ENCODE peak calls at places on chromosomes 13 and 19, in six cellular contexts. One of them, this sample, is unnamed.

GRCh38 chr13:109381546-109382180 is 404.7 kb downstream of the IRS2 start:
- DNase-seq in WTC11: no peak
- DNase-seq in stomach: no peak
- DNase-seq in astrocyte of the cerebellum: peak; percentile 76
- DNase-seq in fibroblast of mammary gland: peak; percentile 74
- DNase-seq in lower leg skin: no peak
- DNase-seq in this sample: no peak

GRCh38 chr19:2168619-2169424 is 5.1 kb downstream of the DOT1L start:
- DNase-seq in astrocyte of the cerebellum: peak; percentile 78
- DNase-seq in fibroblast of mammary gland: peak; percentile 99
- DNase-seq in WTC11: no peak
- DNase-seq in stomach: peak; percentile 96
- DNase-seq in lower leg skin: peak; percentile 99
- DNase-seq in this sample: peak; percentile 97

GRCh38 chr19:2419754-2420153 is 7.6 kb downstream of the TIMM13 start:
- DNase-seq in WTC11: no peak
- DNase-seq in lower leg skin: no peak
- DNase-seq in fibroblast of mammary gland: no peak
- DNase-seq in stomach: no peak
- DNase-seq in astrocyte of the cerebellum: no peak
- DNase-seq in this sample: no peak

GRCh38 chr13:23667750-23668149 is 97.5 kb downstream of the TNFRSF19 start:
- DNase-seq in stomach: no peak
- DNase-seq in astrocyte of the cerebellum: no peak
- DNase-seq in lower leg skin: no peak
- DNase-seq in fibroblast of mammary gland: no peak
- DNase-seq in WTC11: peak; percentile 53
- DNase-seq in this sample: no peak

GRCh38 chr13:29160862-29161261 is 340.7 kb downstream of the MTUS2 start:
- DNase-seq in lower leg skin: no peak
- DNase-seq in WTC11: no peak
- DNase-seq in stomach: no peak
- DNase-seq in astrocyte of the cerebellum: no peak
- DNase-seq in fibroblast of mammary gland: no peak
- DNase-seq in this sample: no peak

GRCh38 chr19:14703833-14704232 is 14.0 kb downstream of the ZNF333 start:
- DNase-seq in WTC11: no peak
- DNase-seq in lower leg skin: peak; percentile 18
- DNase-seq in stomach: no peak
- DNase-seq in fibroblast of mammary gland: no peak
- DNase-seq in astrocyte of the cerebellum: no peak
- DNase-seq in this sample: no peak

GRCh38 chr19:2495130-2495641 is 19.3 kb downstream of the GADD45B start:
- DNase-seq in stomach: peak; percentile 96
- DNase-seq in lower leg skin: peak; percentile 96
- DNase-seq in fibroblast of mammary gland: peak; percentile 42
- DNase-seq in WTC11: no peak
- DNase-seq in astrocyte of the cerebellum: no peak
- DNase-seq in this sample: peak; percentile 37

GRCh38 chr19:6423499-6424189 is 967 bp downstream of the KHSRP start:
- DNase-seq in lower leg skin: peak; percentile 86
- DNase-seq in fibroblast of mammary gland: peak; percentile 49
- DNase-seq in stomach: no peak
- DNase-seq in WTC11: peak; percentile 59
- DNase-seq in astrocyte of the cerebellum: no peak
- DNase-seq in this sample: peak; percentile 33

GRCh38 chr13:43815204-43815603 is 28.4 kb upstream of the ENOX1 start:
- DNase-seq in lower leg skin: no peak
- DNase-seq in fibroblast of mammary gland: peak; percentile 29
- DNase-seq in astrocyte of the cerebellum: peak; percentile 72
- DNase-seq in WTC11: no peak
- DNase-seq in stomach: no peak
- DNase-seq in this sample: peak; percentile 10

DNA sequence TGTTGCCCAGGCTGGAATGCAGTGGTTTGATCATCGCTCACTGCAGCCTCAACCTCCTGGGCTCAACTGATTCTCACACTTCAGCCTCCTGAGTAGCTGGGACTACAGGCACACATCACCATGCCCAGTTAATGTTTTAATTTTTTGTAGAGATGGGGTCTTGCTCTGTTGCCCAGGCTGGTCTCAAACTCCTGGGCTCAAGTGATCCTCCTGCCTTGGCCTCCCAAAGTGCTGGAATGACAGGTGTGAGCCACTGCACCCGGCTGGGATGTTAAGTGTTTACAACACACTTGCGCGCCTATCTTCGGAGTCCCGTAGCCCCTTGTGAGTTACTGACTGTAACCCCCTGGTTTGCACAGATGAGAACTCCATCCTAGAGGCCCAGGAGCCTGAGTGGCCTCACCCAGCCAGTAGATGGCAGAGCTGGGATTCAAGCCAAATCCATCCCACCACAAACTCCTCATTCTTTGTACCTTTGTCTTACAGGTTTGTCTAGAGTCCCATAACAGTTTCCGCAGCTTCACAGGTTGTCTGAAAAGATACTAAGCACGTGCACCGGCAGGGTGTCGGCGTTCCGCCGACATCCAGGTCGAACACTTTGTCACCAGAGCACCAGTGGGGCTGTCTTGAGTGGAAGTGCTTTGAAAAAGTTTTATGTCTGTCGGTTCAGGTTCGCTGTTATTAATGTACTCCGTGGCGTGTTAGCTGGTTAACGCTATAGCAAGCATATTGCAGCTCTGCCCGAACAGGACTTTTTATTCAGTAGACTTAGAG is 14.7 kb downstream of the MAG start:
- DNase-seq in stomach: no peak
- DNase-seq in astrocyte of the cerebellum: no peak
- DNase-seq in fibroblast of mammary gland: no peak
- DNase-seq in WTC11: peak; percentile 52
- DNase-seq in lower leg skin: no peak
- DNase-seq in this sample: peak; percentile 12
- TF ChIP-seq CTCF in stomach: no peak
- TF ChIP-seq CTCF in astrocyte of the cerebellum: no peak
- TF ChIP-seq CTCF in fibroblast of mammary gland: no peak
- TF ChIP-seq CTCF in WTC11: peak; percentile 37
- TF ChIP-seq CTCF in lower leg skin: no peak
- TF ChIP-seq CTCF in this sample: peak; percentile 18

GRCh38 chr19:7905298-7905697 is 1.6 kb downstream of the MAP2K7 start:
- DNase-seq in fibroblast of mammary gland: no peak
- DNase-seq in astrocyte of the cerebellum: no peak
- DNase-seq in stomach: no peak
- DNase-seq in lower leg skin: peak; percentile 86
- DNase-seq in WTC11: no peak
- DNase-seq in this sample: no peak

GRCh38 chr19:7904074-7905020 is 670 bp downstream of the MAP2K7 start:
- DNase-seq in WTC11: no peak
- DNase-seq in lower leg skin: no peak
- DNase-seq in stomach: no peak
- DNase-seq in astrocyte of the cerebellum: no peak
- DNase-seq in fibroblast of mammary gland: no peak
- DNase-seq in this sample: no peak

GRCh38 chr19:7902796-7903243 is 857 bp upstream of the MAP2K7 start:
- DNase-seq in lower leg skin: no peak
- DNase-seq in fibroblast of mammary gland: no peak
- DNase-seq in stomach: no peak
- DNase-seq in astrocyte of the cerebellum: no peak
- DNase-seq in WTC11: no peak
- DNase-seq in this sample: peak; percentile 40

GRCh38 chr19:7901337-7901736 is 2.3 kb upstream of the MAP2K7 start:
- DNase-seq in astrocyte of the cerebellum: no peak
- DNase-seq in fibroblast of mammary gland: no peak
- DNase-seq in stomach: no peak
- DNase-seq in WTC11: no peak
- DNase-seq in lower leg skin: peak; percentile 86
- DNase-seq in this sample: no peak

GRCh38 chr19:7903244-7904073 is at the start of gene MAP2K7:
- DNase-seq in stomach: peak; percentile 100
- DNase-seq in fibroblast of mammary gland: peak; percentile 99
- DNase-seq in WTC11: peak; percentile 100
- DNase-seq in astrocyte of the cerebellum: peak; percentile 98
- DNase-seq in lower leg skin: peak; percentile 100
- DNase-seq in this sample: peak; percentile 96
- TF ChIP-seq CTCF in stomach: peak; percentile 28
- TF ChIP-seq CTCF in fibroblast of mammary gland: peak; percentile 32
- TF ChIP-seq CTCF in WTC11: no peak
- TF ChIP-seq CTCF in astrocyte of the cerebellum: peak; percentile 61
- TF ChIP-seq CTCF in lower leg skin: no peak
- TF ChIP-seq CTCF in this sample: peak; percentile 67

GRCh38 chr19:10568826-10569651 is at the start of gene CDKN2D:
- DNase-seq in fibroblast of mammary gland: peak; percentile 99
- DNase-seq in WTC11: peak; percentile 100
- DNase-seq in astrocyte of the cerebellum: peak; percentile 99
- DNase-seq in lower leg skin: peak; percentile 100
- DNase-seq in stomach: peak; percentile 100
- DNase-seq in this sample: peak; percentile 97

GRCh38 chr19:10566408-10566657 is 523 bp upstream of the KRI1 start:
- DNase-seq in astrocyte of the cerebellum: no peak
- DNase-seq in stomach: no peak
- DNase-seq in lower leg skin: no peak
- DNase-seq in fibroblast of mammary gland: no peak
- DNase-seq in WTC11: no peak
- DNase-seq in this sample: no peak

GRCh38 chr19:10566658-10567410 is 1.0 kb upstream of the KRI1 start:
- DNase-seq in WTC11: no peak
- DNase-seq in stomach: no peak
- DNase-seq in lower leg skin: no peak
- DNase-seq in fibroblast of mammary gland: no peak
- DNase-seq in astrocyte of the cerebellum: no peak
- DNase-seq in this sample: no peak

GRCh38 chr19:10567696-10568443 is 909 bp downstream of the CDKN2D start:
- DNase-seq in lower leg skin: no peak
- DNase-seq in fibroblast of mammary gland: no peak
- DNase-seq in astrocyte of the cerebellum: no peak
- DNase-seq in stomach: no peak
- DNase-seq in WTC11: no peak
- DNase-seq in this sample: no peak

GRCh38 chr19:10568444-10568825 is 344 bp downstream of the CDKN2D start:
- DNase-seq in fibroblast of mammary gland: no peak
- DNase-seq in lower leg skin: no peak
- DNase-seq in astrocyte of the cerebellum: no peak
- DNase-seq in WTC11: peak; percentile 74
- DNase-seq in stomach: peak; percentile 50
- DNase-seq in this sample: peak; percentile 33
- TF ChIP-seq CTCF in fibroblast of mammary gland: no peak
- TF ChIP-seq CTCF in lower leg skin: no peak
- TF ChIP-seq CTCF in astrocyte of the cerebellum: no peak
- TF ChIP-seq CTCF in WTC11: no peak
- TF ChIP-seq CTCF in stomach: no peak
- TF ChIP-seq CTCF in this sample: peak; percentile 31

DNA sequence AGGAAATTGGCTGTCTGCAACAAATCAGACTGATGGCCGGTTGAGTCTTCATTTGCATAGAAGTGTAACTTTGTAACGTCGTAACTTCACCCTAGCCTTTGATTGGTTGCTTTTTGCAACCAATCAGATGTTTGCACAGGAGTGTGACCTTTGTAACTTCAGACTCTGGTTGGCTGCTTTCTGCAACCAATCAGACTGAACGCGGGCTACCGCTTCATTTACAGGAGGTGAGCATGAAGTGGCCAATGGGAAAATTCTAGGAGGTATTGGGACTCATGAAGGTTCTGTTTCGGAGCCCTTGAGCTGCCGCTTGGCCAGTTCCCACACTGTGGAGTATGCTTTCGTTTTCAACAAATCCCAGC is 441 bp upstream of the ZNF559 start:
- DNase-seq in WTC11: peak; percentile 36
- DNase-seq in lower leg skin: peak; percentile 83
- DNase-seq in stomach: peak; percentile 55
- DNase-seq in fibroblast of mammary gland: peak; percentile 82
- DNase-seq in astrocyte of the cerebellum: no peak
- DNase-seq in this sample: peak; percentile 69
- TF ChIP-seq CTCF in WTC11: no peak
- TF ChIP-seq CTCF in lower leg skin: no peak
- TF ChIP-seq CTCF in stomach: no peak
- TF ChIP-seq CTCF in fibroblast of mammary gland: no peak
- TF ChIP-seq CTCF in astrocyte of the cerebellum: no peak
- TF ChIP-seq CTCF in this sample: no peak

GRCh38 chr19:484494-484893 is 11.8 kb upstream of the MADCAM1 start:
- DNase-seq in astrocyte of the cerebellum: no peak
- DNase-seq in fibroblast of mammary gland: no peak
- DNase-seq in WTC11: no peak
- DNase-seq in lower leg skin: no peak
- DNase-seq in stomach: no peak
- DNase-seq in this sample: no peak

GRCh38 chr19:485122-485521 is 11.2 kb upstream of the MADCAM1 start:
- DNase-seq in astrocyte of the cerebellum: no peak
- DNase-seq in stomach: no peak
- DNase-seq in lower leg skin: no peak
- DNase-seq in fibroblast of mammary gland: no peak
- DNase-seq in WTC11: no peak
- DNase-seq in this sample: no peak

GRCh38 chr19:480016-480855 is 16.1 kb upstream of the MADCAM1 start:
- DNase-seq in stomach: peak; percentile 85
- DNase-seq in fibroblast of mammary gland: peak; percentile 55
- DNase-seq in WTC11: peak; percentile 81
- DNase-seq in astrocyte of the cerebellum: no peak
- DNase-seq in lower leg skin: peak; percentile 93
- DNase-seq in this sample: no peak

GRCh38 chr19:483332-484072 is 12.8 kb upstream of the MADCAM1 start:
- DNase-seq in stomach: no peak
- DNase-seq in astrocyte of the cerebellum: no peak
- DNase-seq in fibroblast of mammary gland: no peak
- DNase-seq in WTC11: no peak
- DNase-seq in lower leg skin: no peak
- DNase-seq in this sample: no peak

DNA sequence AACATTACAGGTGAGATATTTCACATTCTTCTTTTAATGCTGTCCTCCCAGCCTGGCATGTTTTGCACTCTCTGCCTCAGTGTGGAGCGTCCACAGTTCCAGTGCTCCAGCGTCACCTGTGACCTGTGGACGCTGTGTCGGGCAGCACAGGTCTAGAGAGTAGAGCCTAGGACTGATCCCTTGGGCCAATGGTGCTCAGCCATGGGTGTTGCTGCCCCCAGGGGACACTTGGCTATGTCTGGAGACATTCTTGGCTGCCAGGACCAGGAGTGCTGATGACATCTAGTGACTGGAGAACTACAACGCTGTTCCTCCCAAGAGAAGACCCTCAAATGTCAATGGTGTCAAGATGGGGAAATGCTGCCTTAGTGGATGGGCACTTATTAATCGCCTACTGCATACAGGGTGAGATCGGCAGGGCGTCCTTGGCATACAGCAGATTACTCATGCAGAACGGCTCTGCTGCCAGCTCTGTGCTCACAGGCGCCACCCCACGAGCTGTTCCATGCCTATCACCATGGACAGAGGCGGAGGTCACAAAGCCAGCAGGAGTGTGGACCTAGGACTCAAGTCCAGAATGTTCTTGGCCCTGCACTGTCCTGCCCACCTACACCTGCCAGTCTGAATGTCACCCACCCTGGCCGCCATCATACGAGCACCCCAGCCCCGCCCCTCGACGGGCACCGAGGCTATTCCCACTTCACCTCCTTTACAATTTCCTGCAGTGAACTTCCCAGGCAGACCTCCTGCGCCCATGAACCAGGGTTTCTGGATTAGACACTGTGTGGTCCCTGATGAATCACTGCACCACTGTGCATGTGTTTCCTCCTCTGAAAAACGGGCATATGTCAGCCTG is 13.9 kb upstream of the MADCAM1 start:
- DNase-seq in fibroblast of mammary gland: no peak
- DNase-seq in stomach: no peak
- DNase-seq in lower leg skin: no peak
- DNase-seq in WTC11: no peak
- DNase-seq in astrocyte of the cerebellum: no peak
- DNase-seq in this sample: no peak
- TF ChIP-seq CTCF in fibroblast of mammary gland: no peak
- TF ChIP-seq CTCF in stomach: no peak
- TF ChIP-seq CTCF in lower leg skin: no peak
- TF ChIP-seq CTCF in WTC11: no peak
- TF ChIP-seq CTCF in astrocyte of the cerebellum: no peak
- TF ChIP-seq CTCF in this sample: no peak

GRCh38 chr13:113854238-113855011 is 9.5 kb downstream of the GAS6 start:
- DNase-seq in stomach: no peak
- DNase-seq in lower leg skin: peak; percentile 85
- DNase-seq in astrocyte of the cerebellum: peak; percentile 53
- DNase-seq in fibroblast of mammary gland: peak; percentile 57
- DNase-seq in WTC11: no peak
- DNase-seq in this sample: no peak
- TF ChIP-seq CTCF in stomach: no peak
- TF ChIP-seq CTCF in lower leg skin: no peak
- TF ChIP-seq CTCF in astrocyte of the cerebellum: no peak
- TF ChIP-seq CTCF in fibroblast of mammary gland: no peak
- TF ChIP-seq CTCF in WTC11: no peak
- TF ChIP-seq CTCF in this sample: no peak

This sample was measured in bronchial epithelial cell.